ENCODE peak calls at places on chromosomes 13 and 19, in nine cellular contexts. T is T-helper 17 cell; J is PC-9; F is activated CD8-positive, alpha-beta memory T cell treated with anti-CD3 and anti-CD28 coated beads, Interleukin-2, amount 50 U/mL, for 48 hours; C is psoas muscle; U is fibroblast of lung; D is osteocyte; S is amniotic stem cell; V is astrocyte of the hippocampus. P is an unnamed sample.

GRCh38 chr19:46297700-46298476 is 1.0 kb downstream of the HIF3A start:
- DNase-seq in F (no peak), J (no peak), U (peak), C (peak), T (no peak), D (no peak), V (peak), S (no peak), P (no peak)

GRCh38 chr13:34901577-34901976 is 40.5 kb upstream of the NBEA start:
- DNase-seq in S (no peak), J (no peak), C (no peak), F (no peak), T (no peak), D (no peak), U (no peak), V (no peak), P (no peak)

GRCh38 chr19:23440791-23441190 is 45.5 kb upstream of the ZNF91 start:
- DNase-seq in U (no peak), C (no peak), S (no peak), J (peak), V (no peak), D (no peak), T (no peak), F (peak), P (no peak)

GRCh38 chr13:99436686-99437416 is 64.4 kb upstream of the TM9SF2 start:
- DNase-seq in C (peak), U (peak), J (peak), T (peak), S (peak), D (peak), V (peak), F (peak), P (peak)

GRCh38 chr19:39676004-39676403 is 20.3 kb downstream of the LGALS16 start:
- DNase-seq in S (no peak), U (no peak), C (no peak), J (no peak), D (no peak), F (no peak), T (no peak), V (no peak), P (no peak)

GRCh38 chr13:50323440-50324070 is 308.3 kb downstream of the KCNRG start:
- DNase-seq in V (peak), C (no peak), U (peak), F (no peak), J (no peak), T (no peak), D (no peak), S (peak), P (no peak)

GRCh38 chr19:5572556-5573286 is 5.0 kb upstream of the TINCR start:
- DNase-seq in T (no peak), V (no peak), U (no peak), C (no peak), D (no peak), F (no peak), S (no peak), J (peak), P (no peak)

GRCh38 chr13:29817604-29818378 is 32.6 kb downstream of the UBL3 start:
- DNase-seq in S (no peak), V (no peak), F (no peak), J (no peak), U (no peak), T (no peak), C (no peak), D (no peak), P (no peak)

GRCh38 chr13:88248393-88248792 is 577.2 kb downstream of the SLITRK5 start:
- DNase-seq in S (no peak), V (no peak), F (no peak), T (no peak), U (no peak), J (no peak), D (no peak), C (no peak), P (no peak)

GRCh38 chr13:95957331-95957730 is 95.9 kb downstream of the UGGT2 start:
- DNase-seq in J (no peak), U (no peak), T (no peak), V (no peak), D (no peak), S (no peak), F (no peak), C (no peak), P (no peak)

GRCh38 chr19:42293539-42293938 is 8.4 kb upstream of the PRR19 start:
- DNase-seq in S (no peak), U (no peak), T (no peak), C (no peak), D (no peak), F (no peak), J (no peak), V (no peak), P (no peak)

GRCh38 chr13:73060251-73061160 is 1.7 kb downstream of the KLF5 start:
- DNase-seq in V (peak), F (no peak), S (peak), T (no peak), J (no peak), U (peak), D (no peak), C (peak), P (no peak)

GRCh38 chr19:38285567-38285966 is 18.5 kb upstream of the C19orf33 start:
- DNase-seq in S (no peak), J (no peak), T (no peak), V (no peak), C (no peak), F (no peak), D (no peak), U (peak), P (no peak)

GRCh38 chr13:21014139-21014665 is 47.2 kb downstream of the LATS2 start:
- DNase-seq in S (no peak), J (no peak), F (no peak), U (no peak), D (no peak), T (no peak), C (no peak), V (peak), P (no peak)

GRCh38 chr19:10987621-10988297 is 26.9 kb downstream of the SMARCA4 start:
- DNase-seq in F (no peak), C (no peak), V (no peak), T (no peak), U (no peak), J (no peak), S (no peak), D (no peak), P (no peak)

GRCh38 chr13:73451120-73452029 is 392.6 kb downstream of the KLF5 start:
- DNase-seq in V (peak), S (no peak), F (no peak), J (no peak), U (no peak), C (no peak), T (no peak), D (no peak), P (no peak)

GRCh38 chr19:21491161-21491560 is 14.2 kb upstream of the ZNF429 start:
- DNase-seq in S (no peak), V (no peak), D (no peak), F (no peak), C (no peak), J (no peak), T (no peak), U (peak), P (no peak)

GRCh38 chr13:45396548-45397095 is 21.6 kb downstream of the SLC25A30 start:
- DNase-seq in S (no peak), C (no peak), U (no peak), D (no peak), J (no peak), F (no peak), T (no peak), V (no peak), P (no peak)

GRCh38 chr19:10568444-10568825 is 344 bp downstream of the CDKN2D start:
- DNase-seq in J (no peak), S (no peak), D (no peak), V (no peak), U (no peak), C (no peak), F (peak), T (no peak), P (no peak)

GRCh38 chr19:11373166-11373884 is 1.1 kb upstream of the SWSAP1 start:
- DNase-seq in D (no peak), F (no peak), S (no peak), U (no peak), V (peak), T (no peak), C (no peak), J (no peak), P (no peak)

GRCh38 chr13:72505376-72505775 is 222.1 kb downstream of the MZT1 start:
- DNase-seq in F (no peak), V (no peak), S (no peak), T (no peak), C (no peak), J (no peak), U (no peak), D (no peak), P (no peak)

GRCh38 chr19:7152568-7152967 is 83.1 kb downstream of the ZNF557 start:
- DNase-seq in D (no peak), V (no peak), S (no peak), U (no peak), T (no peak), F (no peak), J (no peak), C (no peak), P (no peak)

GRCh38 chr19:6712692-6713670 is 7.5 kb downstream of the C3 start:
- DNase-seq in C (peak), F (no peak), J (no peak), D (no peak), S (no peak), U (no peak), V (no peak), T (no peak), P (no peak)

GRCh38 chr19:10510301-10510802 is 6.9 kb downstream of the S1PR5 start:
- DNase-seq in S (no peak), D (peak), C (no peak), U (no peak), F (peak), T (peak), J (peak), V (no peak), P (no peak)

GRCh38 chr13:113413898-113414282 is 39.4 kb downstream of the ADPRHL1 start:
- DNase-seq in U (peak), J (peak), T (no peak), V (no peak), C (peak), S (no peak), D (no peak), F (no peak), P (no peak)

GRCh38 chr19:1035998-1036621 is 3.8 kb upstream of the ABCA7 start:
- DNase-seq in T (no peak), J (no peak), F (no peak), U (no peak), V (no peak), S (no peak), D (no peak), C (no peak), P (no peak)